ENCODE peak calls at places on chromosome 16, in four cellular contexts. One of them, this sample, is unnamed.

GRCh38 chr16:64950262-64950661 is 171.6 kb downstream of the CDH11 start:
- DNase-seq in A549: no peak
- DNase-seq in HepG2: no peak
- DNase-seq in H1: no peak
- DNase-seq in this sample: no peak

GRCh38 chr16:88844412-88845118 is 12.2 kb downstream of the GALNS start:
- DNase-seq in A549: peak; percentile 25
- DNase-seq in HepG2: no peak
- DNase-seq in H1: no peak
- DNase-seq in this sample: no peak

GRCh38 chr16:80778707-80779106 is 25.7 kb downstream of the CDYL2 start:
- DNase-seq in A549: no peak
- DNase-seq in HepG2: no peak
- DNase-seq in H1: no peak
- DNase-seq in this sample: no peak

GRCh38 chr16:1541293-1542165 is 8.1 kb downstream of the TMEM204 start:
- DNase-seq in A549: no peak
- DNase-seq in HepG2: no peak
- DNase-seq in H1: no peak
- DNase-seq in this sample: no peak

GRCh38 chr16:66367968-66368891 is 1.7 kb downstream of the CDH5 start:
- DNase-seq in A549: no peak
- DNase-seq in HepG2: no peak
- DNase-seq in H1: no peak
- DNase-seq in this sample: no peak

GRCh38 chr16:49455991-49456745 is 82.6 kb downstream of the C16orf78 start:
- DNase-seq in A549: no peak
- DNase-seq in HepG2: no peak
- DNase-seq in H1: no peak
- DNase-seq in this sample: no peak

GRCh38 chr16:8741636-8742427 is 55.6 kb downstream of the TMEM186 start:
- DNase-seq in A549: no peak
- DNase-seq in HepG2: no peak
- DNase-seq in H1: no peak
- DNase-seq in this sample: no peak

GRCh38 chr16:31354394-31355291 is at the start of gene ITGAX:
- DNase-seq in A549: peak; percentile 49
- DNase-seq in HepG2: no peak
- DNase-seq in H1: no peak
- DNase-seq in this sample: peak; percentile 70

GRCh38 chr16:77876776-77877175 is 88.4 kb downstream of the VAT1L start:
- DNase-seq in A549: no peak
- DNase-seq in HepG2: no peak
- DNase-seq in H1: no peak
- DNase-seq in this sample: no peak

GRCh38 chr16:83878838-83879237 is 20.1 kb upstream of the MLYCD start:
- DNase-seq in A549: peak; percentile 59
- DNase-seq in HepG2: peak; percentile 59
- DNase-seq in H1: no peak
- DNase-seq in this sample: no peak

GRCh38 chr16:85385463-85386331 is 227.4 kb upstream of the GSE1 start:
- DNase-seq in A549: no peak
- DNase-seq in HepG2: peak; percentile 54
- DNase-seq in H1: no peak
- DNase-seq in this sample: no peak

GRCh38 chr16:8907096-8907495 is 24.9 kb downstream of the LITAFD start:
- DNase-seq in A549: no peak
- DNase-seq in HepG2: no peak
- DNase-seq in H1: no peak
- DNase-seq in this sample: no peak

GRCh38 chr16:19138601-19139000 is 24.8 kb downstream of the ITPRIPL2 start:
- DNase-seq in A549: peak; percentile 84
- DNase-seq in HepG2: no peak
- DNase-seq in H1: no peak
- DNase-seq in this sample: no peak

GRCh38 chr16:30715777-30716445 is 16.9 kb downstream of the SRCAP start:
- DNase-seq in A549: peak; percentile 27
- DNase-seq in HepG2: no peak
- DNase-seq in H1: no peak
- DNase-seq in this sample: no peak

GRCh38 chr16:49458656-49459445 is 85.2 kb downstream of the C16orf78 start:
- DNase-seq in A549: no peak
- DNase-seq in HepG2: no peak
- DNase-seq in H1: no peak
- DNase-seq in this sample: no peak

GRCh38 chr16:69706256-69706974 is 19.9 kb downstream of the NQO1 start:
- DNase-seq in A549: no peak
- DNase-seq in HepG2: no peak
- DNase-seq in H1: no peak
- DNase-seq in this sample: no peak

GRCh38 chr16:69861276-69862030 is 89.7 kb upstream of the CLEC18A start:
- DNase-seq in A549: no peak
- DNase-seq in HepG2: no peak
- DNase-seq in H1: no peak
- DNase-seq in this sample: no peak

GRCh38 chr16:17565605-17566004 is 94.8 kb upstream of the XYLT1 start:
- DNase-seq in A549: no peak
- DNase-seq in HepG2: no peak
- DNase-seq in H1: no peak
- DNase-seq in this sample: no peak

GRCh38 chr16:67150058-67150832 is 553 bp downstream of the B3GNT9 start:
- DNase-seq in A549: peak; percentile 62
- DNase-seq in HepG2: no peak
- DNase-seq in H1: no peak
- DNase-seq in this sample: no peak

GRCh38 chr16:53530046-53530445 is 27.0 kb upstream of the AKTIP start:
- DNase-seq in A549: no peak
- DNase-seq in HepG2: no peak
- DNase-seq in H1: no peak
- DNase-seq in this sample: no peak

GRCh38 chr16:290681-291405 is 7.9 kb downstream of the PDIA2 start:
- DNase-seq in A549: no peak
- DNase-seq in HepG2: no peak
- DNase-seq in H1: no peak
- DNase-seq in this sample: no peak

GRCh38 chr16:53123753-53124152 is 69.0 kb downstream of the CHD9 start:
- DNase-seq in A549: no peak
- DNase-seq in HepG2: no peak
- DNase-seq in H1: no peak
- DNase-seq in this sample: no peak

GRCh38 chr16:84712801-84713775 is 13.3 kb downstream of the USP10 start:
- DNase-seq in A549: no peak
- DNase-seq in HepG2: peak; percentile 65
- DNase-seq in H1: no peak
- DNase-seq in this sample: no peak

GRCh38 chr16:84184775-84185174 is 2.1 kb downstream of the TAF1C start:
- DNase-seq in A549: no peak
- DNase-seq in HepG2: no peak
- DNase-seq in H1: no peak
- DNase-seq in this sample: no peak

GRCh38 chr16:23119570-23119969 is 29.7 kb downstream of the USP31 start:
- DNase-seq in A549: no peak
- DNase-seq in HepG2: no peak
- DNase-seq in H1: no peak
- DNase-seq in this sample: no peak

GRCh38 chr16:4994719-4995434 is 36.7 kb downstream of the SEC14L5 start:
- DNase-seq in A549: no peak
- DNase-seq in HepG2: no peak
- DNase-seq in H1: no peak
- DNase-seq in this sample: no peak

GRCh38 chr16:78608305-78608776 is 508.9 kb downstream of the WWOX start:
- DNase-seq in A549: no peak
- DNase-seq in HepG2: no peak
- DNase-seq in H1: no peak
- DNase-seq in this sample: no peak

GRCh38 chr16:52906271-52906670 is 146.4 kb downstream of the CHD9NB start:
- DNase-seq in A549: no peak
- DNase-seq in HepG2: no peak
- DNase-seq in H1: no peak
- DNase-seq in this sample: no peak

GRCh38 chr16:31701734-31702133 is 171.9 kb upstream of the ZNF267 start:
- DNase-seq in A549: no peak
- DNase-seq in HepG2: no peak
- DNase-seq in H1: no peak
- DNase-seq in this sample: no peak

GRCh38 chr16:82298472-82298871 is 128.4 kb upstream of the MPHOSPH6 start:
- DNase-seq in A549: no peak
- DNase-seq in HepG2: no peak
- DNase-seq in H1: no peak
- DNase-seq in this sample: no peak

GRCh38 chr16:47965439-47965838 is 190.4 kb downstream of the ABCC12 start:
- DNase-seq in A549: no peak
- DNase-seq in HepG2: no peak
- DNase-seq in H1: peak; percentile 15
- DNase-seq in this sample: no peak

GRCh38 chr16:70576431-70577255 is 53.0 kb downstream of the SF3B3 start:
- DNase-seq in A549: peak; percentile 33
- DNase-seq in HepG2: peak; percentile 28
- DNase-seq in H1: no peak
- DNase-seq in this sample: peak; percentile 62

GRCh38 chr16:75288596-75289120 is 37.2 kb upstream of the BCAR1 start:
- DNase-seq in A549: no peak
- DNase-seq in HepG2: no peak
- DNase-seq in H1: no peak
- DNase-seq in this sample: peak; percentile 55

GRCh38 chr16:65122974-65123845 is 1.3 kb upstream of the CDH11 start:
- DNase-seq in A549: no peak
- DNase-seq in HepG2: no peak
- DNase-seq in H1: no peak
- DNase-seq in this sample: no peak

GRCh38 chr16:11321662-11322061 is 23.6 kb upstream of the RMI2 start:
- DNase-seq in A549: no peak
- DNase-seq in HepG2: no peak
- DNase-seq in H1: no peak
- DNase-seq in this sample: no peak

GRCh38 chr16:11320170-11320569 is 25.1 kb upstream of the RMI2 start:
- DNase-seq in A549: no peak
- DNase-seq in HepG2: no peak
- DNase-seq in H1: no peak
- DNase-seq in this sample: no peak

GRCh38 chr16:11316331-11317015 is 28.8 kb upstream of the RMI2 start:
- DNase-seq in A549: no peak
- DNase-seq in HepG2: no peak
- DNase-seq in H1: no peak
- DNase-seq in this sample: no peak

GRCh38 chr16:11318817-11319216 is 26.4 kb upstream of the RMI2 start:
- DNase-seq in A549: no peak
- DNase-seq in HepG2: no peak
- DNase-seq in H1: no peak
- DNase-seq in this sample: no peak

GRCh38 chr16:11319529-11320146 is 25.6 kb upstream of the RMI2 start:
- DNase-seq in A549: no peak
- DNase-seq in HepG2: peak; percentile 60
- DNase-seq in H1: no peak
- DNase-seq in this sample: no peak
- TF ChIP-seq KDM1A in A549: no peak
- TF ChIP-seq KDM1A in HepG2: no peak
- TF ChIP-seq KDM1A in H1: no peak
- TF ChIP-seq KDM1A in this sample: no peak

DNA sequence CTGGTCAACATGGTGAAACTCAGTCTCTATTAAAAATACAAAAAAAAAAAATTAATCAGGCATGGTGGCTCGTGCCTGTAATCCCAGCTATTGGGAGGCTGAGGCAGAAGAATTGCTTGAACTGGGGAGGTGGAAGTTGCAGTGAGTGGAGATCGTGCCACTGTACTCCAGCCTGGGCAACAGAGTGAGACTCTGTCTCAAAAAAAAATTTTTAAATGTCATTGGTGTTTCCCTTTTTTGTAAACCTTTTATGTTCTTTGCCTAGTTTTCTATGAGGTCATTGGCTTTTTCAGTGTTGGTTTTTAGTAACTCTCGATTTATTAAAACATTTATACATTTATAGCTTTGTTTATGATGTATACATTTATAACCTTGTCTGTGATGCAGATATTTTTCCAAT is 18.2 kb downstream of the NLRC5 start:
- DNase-seq in A549: no peak
- DNase-seq in HepG2: no peak
- DNase-seq in H1: no peak
- DNase-seq in this sample: no peak
- TF ChIP-seq KDM1A in A549: no peak
- TF ChIP-seq KDM1A in HepG2: no peak
- TF ChIP-seq KDM1A in H1: no peak
- TF ChIP-seq KDM1A in this sample: no peak

GRCh38 chr16:28603381-28604185 is 6.3 kb downstream of the SULT1A1 start:
- DNase-seq in A549: no peak
- DNase-seq in HepG2: no peak
- DNase-seq in H1: no peak
- DNase-seq in this sample: no peak
- TF ChIP-seq KDM1A in A549: no peak
- TF ChIP-seq KDM1A in HepG2: no peak
- TF ChIP-seq KDM1A in H1: no peak
- TF ChIP-seq KDM1A in this sample: no peak

DNA sequence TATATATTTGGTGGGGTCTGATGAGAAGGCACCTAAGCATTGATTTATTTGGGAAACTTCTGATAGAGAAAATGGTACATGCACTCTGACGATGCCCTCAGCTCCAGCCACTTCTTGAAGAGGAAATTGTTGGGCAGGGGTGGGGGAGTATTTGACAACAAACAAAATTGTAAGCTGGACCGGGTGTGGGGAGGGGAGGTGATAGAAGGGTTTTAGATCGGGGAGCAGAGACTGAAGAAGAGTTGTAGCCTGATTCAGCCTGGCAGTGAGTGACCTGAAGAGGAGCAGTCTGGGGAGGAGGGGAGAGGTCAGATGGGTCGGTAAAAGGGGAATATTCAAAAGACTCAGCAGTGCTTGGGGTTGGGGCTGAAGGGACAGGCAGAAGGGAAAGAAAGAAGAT is 2284.7 kb downstream of the TP53TG3F start:
- DNase-seq in A549: no peak
- DNase-seq in HepG2: no peak
- DNase-seq in H1: no peak
- DNase-seq in this sample: no peak
- TF ChIP-seq KDM1A in A549: no peak
- TF ChIP-seq KDM1A in HepG2: no peak
- TF ChIP-seq KDM1A in H1: no peak
- TF ChIP-seq KDM1A in this sample: no peak

GRCh38 chr16:68411086-68411485 is 37.2 kb downstream of the SMPD3 start:
- DNase-seq in A549: no peak
- DNase-seq in HepG2: no peak
- DNase-seq in H1: no peak
- DNase-seq in this sample: no peak
- TF ChIP-seq KDM1A in A549: no peak
- TF ChIP-seq KDM1A in HepG2: no peak
- TF ChIP-seq KDM1A in H1: no peak
- TF ChIP-seq KDM1A in this sample: no peak